ENCODE peak calls at places on chromosomes 16 and 17, in five cellular contexts. S is H9, B is IMR-90, Y is neuronal stem cell, K is mesendoderm. N is an unnamed sample.

GRCh38 chr17:68807998-68808772 is 147.0 kb downstream of the ABCA8 start:
- DNase-seq in Y (no peak), B (peak), K (no peak), S (no peak), N (no peak)

GRCh38 chr16:53775821-53776431 is 72.0 kb downstream of the FTO start:
- DNase-seq in K (peak), B (peak), Y (no peak), S (no peak), N (peak)

GRCh38 chr16:27112093-27112811 is 45.5 kb downstream of the C16orf82 start:
- DNase-seq in B (no peak), K (no peak), Y (no peak), S (no peak), N (no peak)

GRCh38 chr17:58112970-58113631 is 29.9 kb downstream of the DYNLL2 start:
- DNase-seq in Y (peak), K (peak), S (peak), B (peak), N (peak)

GRCh38 chr17:40542562-40543411 is 22.5 kb downstream of the CCR7 start:
- DNase-seq in S (peak), Y (no peak), B (peak), K (no peak), N (no peak)

GRCh38 chr16:85607331-85607765 is 5.8 kb upstream of the GSE1 start:
- DNase-seq in S (peak), B (no peak), K (peak), Y (peak), N (no peak)

GRCh38 chr17:5706835-5707234 is 122.5 kb upstream of the NLRP1 start:
- DNase-seq in K (peak), S (peak), Y (peak), B (peak), N (peak)

GRCh38 chr17:35742896-35743477 is 10.1 kb downstream of the GAS2L2 start:
- DNase-seq in S (no peak), B (no peak), K (no peak), Y (no peak), N (no peak)

GRCh38 chr17:65359016-65359415 is 202.4 kb downstream of the AXIN2 start:
- DNase-seq in K (peak), Y (no peak), S (no peak), B (peak), N (peak)

GRCh38 chr16:51431517-51432241 is 280.6 kb upstream of the SALL1 start:
- DNase-seq in Y (no peak), K (peak), B (peak), S (no peak), N (no peak)

GRCh38 chr17:491086-492014 is 138.7 kb upstream of the RPH3AL start:
- DNase-seq in S (peak), K (no peak), B (peak), Y (peak), N (no peak)

GRCh38 chr17:68580236-68580903 is 20.8 kb downstream of the FAM20A start:
- DNase-seq in Y (no peak), K (no peak), B (peak), S (no peak), N (peak)

GRCh38 chr16:68995011-68995504 is 110.4 kb upstream of the HAS3 start:
- DNase-seq in K (peak), B (peak), Y (no peak), S (peak), N (peak)

GRCh38 chr17:10871914-10872313 is 34.0 kb upstream of the PIRT start:
- DNase-seq in Y (no peak), S (no peak), K (no peak), B (no peak), N (no peak)

GRCh38 chr17:65099941-65100315 is 37.2 kb upstream of the RGS9 start:
- DNase-seq in B (peak), Y (no peak), K (no peak), S (peak), N (peak)

GRCh38 chr16:65658339-65659275 is 536.7 kb upstream of the CDH11 start:
- DNase-seq in Y (no peak), B (peak), K (peak), S (no peak), N (no peak)

GRCh38 chr17:30819941-30820705 is 4.4 kb downstream of the CRLF3 start:
- DNase-seq in Y (no peak), S (no peak), B (peak), K (no peak), N (no peak)

GRCh38 chr16:49767998-49768397 is 87.9 kb downstream of the ZNF423 start:
- DNase-seq in K (no peak), Y (no peak), B (no peak), S (no peak), N (no peak)

GRCh38 chr17:61401280-61402072 is 1.8 kb downstream of the TBX2 start:
- DNase-seq in K (no peak), B (peak), S (peak), Y (no peak), N (no peak)

GRCh38 chr17:37160940-37161339 is 212.2 kb downstream of the AATF start:
- DNase-seq in Y (no peak), B (peak), K (no peak), S (no peak), N (no peak)

GRCh38 chr17:6393368-6393952 is 41.5 kb downstream of the AIPL1 start:
- DNase-seq in K (peak), S (no peak), Y (no peak), B (no peak), N (no peak)

GRCh38 chr17:80045703-80046102 is 9.3 kb downstream of the CCDC40 start:
- DNase-seq in B (no peak), K (no peak), S (no peak), Y (no peak), N (no peak)

GRCh38 chr17:68200689-68201424 is 47.0 kb upstream of the AMZ2 start:
- DNase-seq in S (peak), K (peak), Y (peak), B (peak), N (peak)

GRCh38 chr16:50539822-50540710 is 8.1 kb upstream of the NKD1 start:
- DNase-seq in B (no peak), Y (no peak), S (peak), K (peak), N (no peak)

GRCh38 chr17:57914274-57915147 is 40.7 kb downstream of the CUEDC1 start:
- DNase-seq in B (no peak), K (no peak), Y (no peak), S (no peak), N (no peak)

GRCh38 chr17:16150251-16150859 is 65.0 kb downstream of the NCOR1 start:
- DNase-seq in B (peak), Y (no peak), S (no peak), K (no peak), N (peak)

GRCh38 chr17:7184647-7185046 is 5.5 kb upstream of the ASGR1 start:
- DNase-seq in S (no peak), Y (no peak), B (no peak), K (no peak), N (no peak)

GRCh38 chr17:2691965-2692780 is 19.4 kb downstream of the CLUH start:
- DNase-seq in S (peak), K (no peak), B (no peak), Y (no peak), N (no peak)

GRCh38 chr17:10843806-10844205 is 5.9 kb upstream of the PIRT start:
- DNase-seq in Y (no peak), K (peak), B (no peak), S (peak), N (no peak)

GRCh38 chr16:30761427-30761927 is 385 bp downstream of the CFAP119 start:
- DNase-seq in B (peak), S (peak), Y (peak), K (peak), N (peak)

GRCh38 chr17:5526821-5527598 is 40.6 kb downstream of the MIS12 start:
- DNase-seq in K (peak), S (no peak), Y (peak), B (peak), N (peak)

GRCh38 chr17:48925991-48926342 is 17.8 kb downstream of the UBE2Z start:
- DNase-seq in B (no peak), S (no peak), K (no peak), Y (no peak), N (no peak)

DNA sequence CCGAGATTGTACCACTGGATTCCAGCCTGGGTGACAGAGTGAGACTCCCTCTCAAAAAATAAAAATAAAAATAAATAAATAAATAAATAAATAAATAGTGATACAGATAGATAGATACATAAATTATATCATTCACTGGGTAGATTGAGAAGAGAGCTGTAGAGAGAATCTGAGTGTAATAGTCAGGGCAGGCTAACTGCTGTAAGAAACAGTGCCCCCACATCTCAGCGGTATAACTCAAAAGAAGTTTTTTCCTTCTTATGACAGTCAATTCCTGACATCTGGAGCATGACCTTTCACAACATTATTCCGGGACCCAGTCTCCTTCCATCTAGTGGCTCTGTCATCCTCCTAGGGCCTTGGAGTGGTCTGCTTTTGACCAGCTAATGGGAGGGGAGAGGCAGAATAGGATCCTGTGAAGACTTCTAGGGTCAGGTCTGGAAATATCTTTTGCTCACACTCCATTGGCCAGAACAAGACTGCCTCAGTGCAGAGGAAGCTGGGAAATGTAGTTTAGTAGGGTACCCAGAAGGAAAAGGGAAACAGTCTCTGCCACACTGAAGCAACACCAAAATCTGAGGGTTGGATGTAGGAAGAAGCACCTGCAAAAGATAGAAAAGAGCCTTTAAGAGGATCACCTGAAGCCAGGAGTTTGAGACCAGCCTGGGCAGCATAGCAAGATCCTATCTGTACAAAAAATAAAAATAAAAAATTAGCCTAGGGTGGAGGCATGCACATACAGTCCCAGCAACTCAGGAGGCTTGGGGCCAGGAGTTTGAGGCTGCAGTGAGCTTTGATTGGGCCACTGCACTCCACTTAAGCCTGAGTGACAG is 3.0 kb upstream of the QPRT start:
- DNase-seq in B (peak), S (peak), K (peak), Y (no peak), N (no peak)
- H4K8ac ChIP-seq in B (peak), S (no peak), K (no peak), Y (no peak), N (no peak)

GRCh38 chr16:67667434-67667816 is 811 bp downstream of the C16orf86 start:
- DNase-seq in K (no peak), S (no peak), B (no peak), Y (no peak), N (no peak)
- H3K9ac ChIP-seq in K (peak), S (no peak), B (no peak), Y (peak), N (no peak)

GRCh38 chr16:57329718-57330327 is 28.8 kb upstream of the CCL22 start:
- DNase-seq in Y (no peak), B (no peak), K (no peak), S (no peak), N (no peak)

GRCh38 chr16:57331355-57331754 is 27.2 kb upstream of the CCL22 start:
- DNase-seq in Y (no peak), S (no peak), B (no peak), K (no peak), N (no peak)

GRCh38 chr16:57335361-57335760 is 23.2 kb upstream of the CCL22 start:
- DNase-seq in K (no peak), B (no peak), Y (no peak), S (no peak), N (no peak)

GRCh38 chr16:57333402-57333801 is 25.2 kb upstream of the CCL22 start:
- DNase-seq in K (no peak), S (no peak), B (no peak), Y (no peak), N (no peak)
- H4K8ac ChIP-seq in K (no peak), S (no peak), B (no peak), Y (no peak), N (no peak)

DNA sequence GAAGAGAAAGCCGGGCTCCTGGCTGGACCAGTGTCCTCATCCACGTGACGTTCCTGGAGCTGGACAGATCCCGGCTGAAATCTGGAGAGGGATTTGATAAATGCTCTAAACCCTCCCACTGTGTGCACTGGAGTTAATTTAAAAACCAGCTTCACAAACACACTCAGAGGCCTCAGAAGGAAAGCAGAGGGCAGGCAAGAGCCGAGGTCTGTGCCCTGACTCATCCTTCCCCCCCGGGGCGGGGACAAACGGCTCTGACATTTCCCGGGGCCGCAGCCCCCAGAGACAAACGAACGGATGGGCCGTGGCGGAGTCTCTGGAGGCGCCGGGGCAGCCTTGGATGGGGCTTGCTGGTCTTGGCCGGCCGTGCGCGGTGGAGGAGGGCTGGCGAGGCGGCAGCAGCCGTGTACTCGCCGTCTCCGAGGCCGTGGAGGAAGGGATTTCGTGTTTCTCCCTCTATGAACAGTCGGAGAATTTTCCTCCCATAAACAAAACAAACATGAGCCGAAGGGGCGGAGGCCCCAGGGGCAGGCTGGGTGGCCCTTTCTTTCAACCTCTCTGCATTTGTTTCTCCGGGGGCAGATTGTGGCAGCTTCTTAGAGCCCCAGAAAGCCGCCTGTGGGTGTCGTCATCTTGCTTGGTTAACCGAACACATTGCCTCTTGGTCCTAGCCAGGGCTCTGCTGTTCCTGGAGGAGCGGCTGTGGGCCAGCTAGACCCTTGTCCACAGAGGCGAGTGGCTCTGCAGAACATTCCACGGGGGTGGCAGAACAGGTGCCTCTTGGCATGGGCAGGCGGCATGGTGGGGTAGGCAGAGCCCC is 94.3 kb downstream of the NTN1 start:
- DNase-seq in B (peak), K (peak), Y (peak), S (peak), N (no peak)
- H3K9ac ChIP-seq in B (no peak), K (peak), Y (no peak), S (no peak), N (no peak)

DNA sequence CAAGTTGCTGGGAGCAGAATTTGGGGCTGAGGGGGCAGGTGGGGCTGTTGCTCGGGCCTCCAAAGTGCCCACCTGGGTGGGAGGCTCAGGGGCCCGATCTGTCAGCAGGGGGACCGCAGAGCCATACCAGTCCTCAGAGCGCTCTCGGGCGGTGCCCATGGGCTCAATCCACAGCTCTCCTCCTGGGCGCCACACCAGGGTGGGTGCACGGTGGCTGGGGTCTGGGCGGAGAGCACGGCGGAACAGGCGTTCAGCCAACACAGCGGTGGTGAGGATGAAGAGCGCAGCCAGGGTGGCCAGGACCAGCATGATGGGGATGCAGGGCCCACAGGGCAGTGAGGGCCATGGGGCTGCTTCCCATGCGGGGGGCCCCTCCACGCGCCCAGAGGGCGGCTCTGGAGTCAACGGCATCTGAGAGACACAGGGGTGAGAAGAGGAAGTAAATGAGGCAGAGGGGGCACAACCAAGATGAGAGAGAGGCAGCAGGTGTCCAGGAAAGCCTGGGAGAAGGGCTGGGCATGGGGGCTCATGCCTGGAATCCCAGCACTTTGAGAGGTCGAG is 1.2 kb downstream of the C16orf54 start:
- DNase-seq in B (no peak), S (no peak), Y (no peak), K (no peak), N (no peak)
- H4K8ac ChIP-seq in B (no peak), S (no peak), Y (no peak), K (no peak), N (no peak)

N was measured in trophoblast cell.